ENCODE peak calls at places on chromosome 5, in seven cellular contexts. L is foreskin fibroblast, Q is SK-N-SH, N is glutamatergic neuron, V is HFFc6, C is WTC11, M is heart left ventricle. B is an unnamed sample.

GRCh38 chr5:93782978-93783377 is 41.6 kb upstream of the POU5F2 start:
- DNase-seq in L (no peak), Q (no peak), N (no peak), V (peak), C (no peak), M (no peak), B (no peak)

GRCh38 chr5:124592891-124593290 is 153.5 kb downstream of the ZNF608 start:
- DNase-seq in L (no peak), Q (no peak), N (no peak), V (no peak), C (no peak), M (no peak), B (no peak)

GRCh38 chr5:115977096-115977495 is 14.8 kb downstream of the LVRN start:
- DNase-seq in L (no peak), Q (no peak), N (no peak), V (no peak), C (no peak), M (no peak), B (no peak)

GRCh38 chr5:153707626-153708025 is 217.2 kb downstream of the GRIA1 start:
- DNase-seq in L (no peak), Q (no peak), N (no peak), V (no peak), C (no peak), M (no peak), B (no peak)

GRCh38 chr5:124088289-124089064 is 576.5 kb downstream of the CSNK1G3 start:
- DNase-seq in L (no peak), Q (no peak), N (peak), V (no peak), C (no peak), M (no peak), B (no peak)

GRCh38 chr5:125005287-125005686 is 258.8 kb upstream of the ZNF608 start:
- DNase-seq in L (no peak), Q (peak), N (no peak), V (no peak), C (no peak), M (no peak), B (no peak)

GRCh38 chr5:95078868-95079267 is 206.0 kb downstream of the MCTP1 start:
- DNase-seq in L (no peak), Q (no peak), N (no peak), V (no peak), C (no peak), M (no peak), B (no peak)

GRCh38 chr5:90866333-90866732 is 307.7 kb downstream of the ADGRV1 start:
- DNase-seq in L (no peak), Q (peak), N (no peak), V (peak), C (no peak), M (no peak), B (no peak)

GRCh38 chr5:73284985-73285384 is 112.0 kb downstream of the TMEM174 start:
- DNase-seq in L (no peak), Q (no peak), N (no peak), V (no peak), C (no peak), M (no peak), B (no peak)

GRCh38 chr5:133652951-133653601 is 40.7 kb upstream of the FSTL4 start:
- DNase-seq in L (no peak), Q (no peak), N (peak), V (no peak), C (no peak), M (no peak), B (no peak)

GRCh38 chr5:1806199-1806598 is 5.0 kb downstream of the NDUFS6 start:
- DNase-seq in L (no peak), Q (no peak), N (no peak), V (no peak), C (no peak), M (no peak), B (no peak)

GRCh38 chr5:165026971-165027370 is 1521.6 kb downstream of the MAT2B start:
- DNase-seq in L (no peak), Q (no peak), N (no peak), V (no peak), C (no peak), M (no peak), B (no peak)

GRCh38 chr5:165031361-165031760 is 1525.9 kb downstream of the MAT2B start:
- DNase-seq in L (no peak), Q (no peak), N (no peak), V (no peak), C (no peak), M (no peak), B (no peak)

GRCh38 chr5:165029471-165029870 is 1524.1 kb downstream of the MAT2B start:
- DNase-seq in L (no peak), Q (peak), N (no peak), V (no peak), C (peak), M (no peak), B (no peak)
- TF ChIP-seq CTCF in L (no peak), Q (peak), N (peak), V (no peak), C (peak), M (no peak), B (peak)

DNA sequence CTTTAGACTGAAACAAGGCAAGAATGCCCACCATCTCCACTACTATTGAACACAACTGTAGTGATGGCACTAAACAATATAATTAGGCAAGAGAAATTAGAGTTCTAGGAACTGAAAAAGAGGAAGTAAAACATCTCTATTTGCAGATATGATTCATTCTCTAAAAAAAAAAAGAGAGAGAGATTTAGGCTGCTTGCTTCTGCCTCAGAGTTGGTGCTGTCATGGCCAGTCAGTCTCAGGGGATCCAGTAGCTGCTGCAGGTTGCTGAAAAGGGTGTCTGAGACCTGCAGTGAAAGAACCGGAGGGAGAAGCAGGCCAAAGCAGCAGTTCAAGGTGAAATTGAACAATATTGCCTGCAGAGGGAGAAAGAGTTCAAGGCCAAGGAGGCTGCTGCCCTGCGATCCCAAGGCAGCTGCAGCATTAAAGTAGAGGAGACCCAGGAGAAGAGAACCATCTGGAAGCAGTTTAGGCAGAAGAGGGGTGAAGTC is 72.5 kb downstream of the AP3B1 start:
- DNase-seq in L (no peak), Q (no peak), N (no peak), V (peak), C (peak), M (no peak), B (no peak)
- TF ChIP-seq CTCF in L (peak), Q (no peak), N (no peak), V (peak), C (no peak), M (no peak), B (no peak)

DNA sequence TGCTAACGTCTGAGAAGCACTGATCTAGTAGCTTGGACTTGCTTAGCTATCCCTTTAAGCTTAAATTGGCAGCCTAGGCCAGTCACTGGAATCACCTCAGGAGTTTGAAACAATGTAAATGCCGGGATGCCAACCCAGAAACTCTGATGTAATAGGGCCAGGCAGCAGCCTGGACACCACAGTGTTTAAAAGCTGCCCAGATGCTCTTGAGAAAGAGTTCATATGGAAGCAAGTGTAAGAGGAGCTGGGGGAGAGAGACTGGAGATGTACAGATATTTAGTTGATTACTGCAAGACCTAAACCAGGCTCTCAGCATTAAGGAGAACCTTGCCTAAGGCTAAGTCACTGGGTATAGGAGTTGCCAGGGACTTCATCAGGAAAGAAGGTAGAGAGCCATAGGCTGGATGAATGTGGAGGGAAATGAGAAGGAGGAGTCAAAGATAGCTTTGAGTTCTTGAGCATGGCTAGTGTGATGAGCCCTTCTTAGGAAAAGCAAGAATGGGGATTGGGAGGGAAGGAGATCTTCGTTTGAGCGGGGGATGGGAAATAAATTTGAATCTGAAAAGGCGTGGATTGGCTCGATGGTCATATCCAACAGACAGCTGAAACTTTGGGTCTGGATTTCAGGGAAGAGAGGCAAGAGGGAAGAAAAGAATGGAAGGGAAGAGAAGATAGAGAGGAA is 392.9 kb upstream of the WWC1 start:
- DNase-seq in L (no peak), Q (no peak), N (no peak), V (no peak), C (no peak), M (no peak), B (no peak)
- TF ChIP-seq CTCF in L (no peak), Q (no peak), N (no peak), V (no peak), C (no peak), M (no peak), B (no peak)

GRCh38 chr5:142168365-142168764 is 59.8 kb downstream of the NDFIP1 start:
- DNase-seq in L (no peak), Q (no peak), N (no peak), V (no peak), C (no peak), M (no peak), B (no peak)

GRCh38 chr5:142175039-142175438 is 66.5 kb downstream of the NDFIP1 start:
- DNase-seq in L (no peak), Q (no peak), N (no peak), V (no peak), C (peak), M (no peak), B (no peak)

GRCh38 chr5:142167458-142167857 is 58.9 kb downstream of the NDFIP1 start:
- DNase-seq in L (no peak), Q (no peak), N (no peak), V (no peak), C (no peak), M (no peak), B (no peak)

GRCh38 chr5:142170254-142170953 is 61.8 kb downstream of the NDFIP1 start:
- DNase-seq in L (no peak), Q (no peak), N (no peak), V (no peak), C (no peak), M (no peak), B (no peak)

GRCh38 chr5:142171270-142171669 is 62.7 kb downstream of the NDFIP1 start:
- DNase-seq in L (no peak), Q (no peak), N (no peak), V (no peak), C (no peak), M (no peak), B (no peak)
- TF ChIP-seq CTCF in L (no peak), Q (peak), N (no peak), V (no peak), C (no peak), M (no peak), B (no peak)

GRCh38 chr5:126776499-126777256 is at the start of gene LMNB1:
- DNase-seq in L (peak), Q (peak), N (peak), V (peak), C (peak), M (peak), B (no peak)
- TF ChIP-seq CTCF in L (no peak), Q (no peak), N (no peak), V (no peak), C (no peak), M (no peak), B (no peak)

GRCh38 chr5:179006564-179006963 is 11.4 kb upstream of the GRM6 start:
- DNase-seq in L (no peak), Q (no peak), N (no peak), V (no peak), C (no peak), M (no peak), B (no peak)

GRCh38 chr5:179008667-179009066 is 13.5 kb upstream of the GRM6 start:
- DNase-seq in L (no peak), Q (peak), N (no peak), V (no peak), C (no peak), M (no peak), B (no peak)
- TF ChIP-seq CTCF in L (no peak), Q (peak), N (no peak), V (peak), C (no peak), M (no peak), B (peak)

GRCh38 chr5:171630670-171631065 is 154.9 kb upstream of the SMIM23 start:
- DNase-seq in L (no peak), Q (no peak), N (no peak), V (no peak), C (no peak), M (no peak), B (no peak)

GRCh38 chr5:171629221-171630005 is 156.2 kb upstream of the SMIM23 start:
- DNase-seq in L (no peak), Q (no peak), N (no peak), V (no peak), C (no peak), M (no peak), B (no peak)

GRCh38 chr5:171628344-171628743 is 157.3 kb upstream of the SMIM23 start:
- DNase-seq in L (no peak), Q (no peak), N (no peak), V (no peak), C (no peak), M (no peak), B (no peak)

GRCh38 chr5:171627936-171628335 is 157.7 kb upstream of the SMIM23 start:
- DNase-seq in L (no peak), Q (no peak), N (no peak), V (no peak), C (no peak), M (no peak), B (no peak)

DNA sequence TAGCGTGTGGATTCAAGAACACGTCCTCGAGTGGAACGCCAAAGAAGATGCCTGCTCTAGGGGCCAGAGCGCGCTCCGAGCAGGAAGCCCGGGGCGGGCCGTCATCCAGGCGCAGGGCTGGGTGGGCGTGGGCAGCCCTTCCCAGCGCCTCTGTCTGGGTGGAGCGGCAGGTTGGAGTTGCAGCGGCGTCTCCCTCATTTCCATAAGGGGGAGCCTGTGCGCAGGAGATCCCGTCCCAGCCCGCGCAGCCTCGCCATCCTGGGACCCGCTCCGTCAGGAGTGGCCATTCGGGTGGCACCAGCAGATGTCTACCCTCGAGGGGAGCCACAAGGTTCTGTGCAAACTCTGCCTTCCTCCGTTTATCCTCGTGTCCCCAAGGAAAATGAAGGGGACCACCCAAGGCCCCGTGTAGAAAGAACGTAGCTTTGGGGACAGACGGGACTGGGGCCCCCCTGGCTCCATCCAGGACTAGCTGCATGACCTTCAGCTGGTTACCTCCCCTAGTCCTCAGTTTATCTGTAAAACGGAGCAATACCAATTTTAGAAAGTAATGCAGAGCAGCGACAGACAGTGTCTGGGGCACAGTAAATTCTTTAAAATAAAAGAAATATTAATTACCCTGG is 155.5 kb upstream of the SMIM23 start:
- DNase-seq in L (peak), Q (peak), N (peak), V (no peak), C (peak), M (peak), B (no peak)
- TF ChIP-seq CTCF in L (peak), Q (peak), N (peak), V (peak), C (no peak), M (peak), B (peak)

DNA sequence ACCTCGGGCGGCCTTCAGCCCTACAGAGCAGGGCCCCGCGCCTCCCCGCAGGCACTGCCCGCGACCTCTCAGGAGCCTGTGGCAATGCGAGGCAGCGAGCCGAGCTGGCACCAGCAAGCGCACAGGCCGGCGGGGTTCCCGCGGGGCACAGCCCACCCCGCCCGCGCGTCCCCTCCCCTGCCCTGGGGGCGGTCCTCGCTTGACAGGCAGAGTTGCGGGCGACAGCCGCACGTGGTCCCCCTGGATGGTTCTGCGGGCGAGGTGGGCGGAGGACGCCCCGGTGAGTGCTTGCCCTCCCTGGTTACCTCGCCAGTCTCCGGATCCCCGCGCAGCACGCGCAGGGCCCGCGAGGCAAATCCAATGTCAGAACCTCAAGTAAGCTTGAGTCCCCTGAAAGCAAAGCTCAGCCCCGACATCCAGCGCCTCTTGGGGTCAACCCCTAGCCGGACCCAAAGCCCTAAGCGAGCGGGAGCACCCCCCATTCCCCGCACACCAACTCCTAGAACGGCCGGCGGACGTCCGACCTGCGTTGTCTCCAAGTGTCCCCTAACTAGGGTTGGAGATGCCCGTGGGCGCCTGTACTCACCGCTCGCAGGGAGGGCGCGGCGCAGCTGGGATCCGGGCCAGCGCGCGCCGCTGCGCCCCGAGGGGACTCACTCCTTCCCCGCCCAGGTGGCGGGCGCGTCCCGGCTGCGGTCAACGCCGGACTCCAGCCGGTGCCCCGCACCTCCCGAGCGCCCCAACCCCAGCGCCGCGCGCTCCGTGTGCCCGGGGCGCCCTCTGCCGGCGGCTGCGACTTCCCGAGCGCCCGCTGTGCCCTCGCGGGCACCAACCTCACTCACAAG is at the start of gene DRD1:
- DNase-seq in L (peak), Q (peak), N (peak), V (no peak), C (peak), M (no peak), B (peak)
- TF ChIP-seq CTCF in L (peak), Q (peak), N (peak), V (peak), C (peak), M (peak), B (peak)

GRCh38 chr5:174078416-174078815 is 32.9 kb downstream of the NSG2 start:
- DNase-seq in L (no peak), Q (no peak), N (no peak), V (no peak), C (no peak), M (no peak), B (no peak)
- TF ChIP-seq CTCF in L (no peak), Q (no peak), N (no peak), V (no peak), C (no peak), M (no peak), B (no peak)

DNA sequence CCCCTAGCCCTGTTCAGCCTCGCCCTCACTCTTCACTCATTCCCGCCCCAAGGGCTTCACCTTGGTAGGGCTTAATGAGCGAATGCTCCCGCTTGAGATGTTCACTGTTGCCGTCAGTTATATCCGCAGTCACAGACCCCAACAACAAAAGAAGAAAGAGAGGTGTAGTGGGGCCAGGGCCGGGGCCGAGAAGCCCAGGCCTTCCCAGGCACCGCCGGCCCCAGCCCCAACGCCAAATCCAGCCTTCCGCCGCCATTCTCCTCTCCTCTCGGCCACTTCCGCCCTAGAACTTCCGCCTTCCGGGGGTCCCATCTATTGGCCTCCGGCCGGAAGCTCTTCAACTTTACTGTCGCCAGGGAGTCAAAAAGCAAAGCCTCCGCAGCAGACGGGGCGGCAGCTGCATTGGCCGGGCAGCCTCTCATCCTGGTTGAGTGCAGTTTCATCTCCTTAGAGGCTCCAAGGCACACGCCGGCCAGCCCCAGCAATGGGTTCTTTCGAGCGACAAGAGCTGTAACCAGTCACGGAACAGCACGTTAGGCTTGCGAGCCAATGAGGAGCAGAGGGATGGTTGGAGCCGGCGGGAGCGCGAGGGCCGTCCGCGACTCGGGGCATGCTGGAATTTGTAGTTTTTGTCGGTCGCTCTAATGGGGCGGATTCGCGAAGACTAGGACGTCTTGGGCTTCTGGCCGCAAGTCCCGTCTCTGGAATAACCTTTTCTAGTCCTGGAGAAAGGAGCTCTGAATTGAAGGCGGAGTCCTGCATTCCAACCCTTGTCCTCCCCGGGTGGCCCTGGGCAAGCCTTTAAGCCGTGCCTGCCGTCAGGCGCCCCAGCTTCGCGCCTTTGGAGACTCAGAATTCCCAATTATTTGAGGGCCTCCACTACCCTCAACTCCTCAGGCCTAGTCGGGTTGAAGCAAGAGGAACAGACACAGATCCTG is at the start of gene LMAN2:
- DNase-seq in L (peak), Q (peak), N (peak), V (peak), C (peak), M (peak), B (peak)
- TF ChIP-seq CTCF in L (no peak), Q (no peak), N (no peak), V (no peak), C (no peak), M (no peak), B (no peak)

B was measured in D721Med.